ENCODE peak calls at places on chromosome 22, in seven cellular contexts. B is NT2/D1; C is mesothelial cell of epicardium; R is CD4-positive, alpha-beta memory T cell; M is T-helper 1 cell; Q is anterior cingulate cortex; J is amygdala. Z is an unnamed sample.
A peak's percentile ranks its signal among the peaks of the same experiment; 100 is the strongest.

GRCh38 chr22:29702025-29702930 is 17.5 kb upstream of the CABP7 start:
- DNase-seq in B (no peak), C (no peak), R (no peak), M (no peak), Q (no peak), J (no peak), Z (no peak)

GRCh38 chr22:49024775-49025440 is 802.8 kb downstream of the BRD1 start:
- DNase-seq in B (no peak), C (no peak), R (no peak), M (no peak), Q (no peak), J (no peak), Z (no peak)

GRCh38 chr22:23215294-23216204 is 35.2 kb downstream of the BCR start:
- DNase-seq in B (no peak), C (no peak), R (no peak), M (no peak), Q (no peak), J (no peak), Z (no peak)

GRCh38 chr22:20636945-20637344 is 129.5 kb downstream of the MED15 start:
- DNase-seq in B (no peak), C (no peak), R (no peak), M (no peak), Q (no peak), J (no peak), Z (no peak)

GRCh38 chr22:23267225-23268043 is 87.1 kb downstream of the BCR start:
- DNase-seq in B (no peak), C (no peak), R (no peak), M (no peak), Q (no peak), J (no peak), Z (no peak)

GRCh38 chr22:41407433-41407832 is 25.7 kb downstream of the TEF start:
- DNase-seq in B (no peak), C (no peak), R (no peak), M (no peak), Q (no peak), J (no peak), Z (no peak)

GRCh38 chr22:45631140-45631539 is 40.5 kb upstream of the ATXN10 start:
- DNase-seq in B (peak; percentile 55), C (no peak), R (no peak), M (no peak), Q (peak; percentile 57), J (peak; percentile 39), Z (no peak)

GRCh38 chr22:44451016-44451415 is 47.0 kb downstream of the RTL6 start:
- DNase-seq in B (no peak), C (peak; percentile 26), R (no peak), M (no peak), Q (no peak), J (no peak), Z (no peak)

GRCh38 chr22:40452730-40453487 is 82.5 kb downstream of the SGSM3 start:
- DNase-seq in B (no peak), C (no peak), R (no peak), M (no peak), Q (no peak), J (no peak), Z (no peak)

GRCh38 chr22:28899199-28899853 is 16.0 kb downstream of the ZNRF3 start:
- DNase-seq in B (no peak), C (no peak), R (peak; percentile 52), M (no peak), Q (no peak), J (no peak), Z (peak; percentile 40)

GRCh38 chr22:37492428-37493344 is 6.5 kb upstream of the MFNG start:
- DNase-seq in B (no peak), C (no peak), R (peak; percentile 45), M (no peak), Q (no peak), J (no peak), Z (peak; percentile 48)

GRCh38 chr22:50016988-50017700 is 4.6 kb upstream of the IL17REL start:
- DNase-seq in B (no peak), C (no peak), R (no peak), M (no peak), Q (no peak), J (no peak), Z (no peak)

GRCh38 chr22:33874206-33874605 is 46.1 kb downstream of the LARGE1 start:
- DNase-seq in B (no peak), C (no peak), R (no peak), M (no peak), Q (no peak), J (no peak), Z (no peak)

Z was measured in effector memory CD8-positive, alpha-beta T cell.